ENCODE peak calls at places on chromosomes 7 and 10, in ten cellular contexts. J, M, P, Y, K, X, W, H, B and N are unnamed samples. For H3K9me3, the result is how much of the 10 kb centered on the place peaks cover.

GRCh38 chr10:1572519-1573333 is 164.6 kb downstream of the ADARB2 start:
- DNase-seq in J (no peak), X (no peak), P (no peak), W (no peak), H (no peak), Y (no peak), M (no peak), B (no peak), K (no peak), N (peak)

GRCh38 chr10:63494951-63495350 is 26.2 kb upstream of the REEP3 start:
- DNase-seq in H (peak), K (no peak), P (no peak), W (no peak), X (no peak), B (no peak), J (no peak), Y (no peak), M (no peak), N (no peak)

GRCh38 chr7:7956531-7957221 is 11.9 kb upstream of the GLCCI1 start:
- DNase-seq in P (no peak), B (peak), H (no peak), M (no peak), J (no peak), Y (peak), W (peak), K (no peak), X (no peak), N (no peak)

GRCh38 chr10:131574707-131575430 is 263.3 kb upstream of the TCERG1L start:
- DNase-seq in B (no peak), W (no peak), M (no peak), X (peak), P (no peak), H (no peak), K (no peak), Y (no peak), J (no peak), N (no peak)

GRCh38 chr7:108529341-108529740 is 3.4 kb upstream of the PNPLA8 start:
- DNase-seq in P (no peak), M (no peak), J (no peak), X (no peak), K (no peak), B (no peak), W (no peak), Y (no peak), H (peak), N (no peak)

GRCh38 chr7:5766321-5766761 is 15.1 kb downstream of the RNF216 start:
- DNase-seq in H (no peak), K (no peak), X (no peak), W (no peak), M (peak), B (peak), P (peak), Y (no peak), J (no peak), N (no peak)

GRCh38 chr10:128322950-128323349 is 196.7 kb upstream of the MKI67 start:
- DNase-seq in K (no peak), Y (no peak), X (no peak), H (no peak), M (no peak), W (no peak), B (no peak), J (no peak), P (no peak), N (no peak)

GRCh38 chr10:32315426-32315825 is 31.5 kb downstream of the EPC1 start:
- DNase-seq in X (no peak), P (no peak), J (no peak), Y (no peak), B (no peak), M (no peak), H (no peak), W (no peak), K (no peak), N (no peak)

GRCh38 chr7:22281481-22281880 is 75.5 kb downstream of the RAPGEF5 start:
- DNase-seq in M (no peak), Y (no peak), W (no peak), P (no peak), H (no peak), J (no peak), K (no peak), X (no peak), B (no peak), N (no peak)

GRCh38 chr10:2949948-2950354 is 117.4 kb upstream of the PFKP start:
- DNase-seq in P (no peak), X (no peak), W (no peak), B (peak), Y (peak), M (no peak), K (no peak), H (no peak), J (no peak), N (peak)

GRCh38 chr10:17216217-17216900 is 11.7 kb upstream of the VIM start:
- DNase-seq in B (peak), Y (peak), X (no peak), P (peak), W (peak), M (no peak), J (no peak), K (peak), H (no peak), N (no peak)

GRCh38 chr10:43260911-43261577 is 5.8 kb downstream of the RASGEF1A start:
- DNase-seq in X (no peak), H (no peak), J (no peak), M (no peak), K (no peak), P (no peak), Y (no peak), B (no peak), W (no peak), N (no peak)

GRCh38 chr7:139389774-139390173 is 30.1 kb downstream of the LUC7L2 start:
- DNase-seq in K (no peak), Y (no peak), H (no peak), B (no peak), J (no peak), P (no peak), X (no peak), M (no peak), W (no peak), N (no peak)

GRCh38 chr7:151229249-151229648 is 2.2 kb upstream of the ABCF2 start:
- DNase-seq in B (no peak), X (no peak), Y (no peak), W (no peak), P (no peak), M (no peak), J (no peak), H (no peak), K (no peak), N (no peak)

GRCh38 chr10:16751244-16751643 is 66.0 kb downstream of the RSU1 start:
- DNase-seq in K (no peak), Y (no peak), J (no peak), P (no peak), W (no peak), X (no peak), M (no peak), B (no peak), H (no peak), N (no peak)

GRCh38 chr7:116902811-116903210 is 40.4 kb downstream of the CAPZA2 start:
- DNase-seq in P (no peak), W (no peak), H (no peak), Y (no peak), M (no peak), B (no peak), K (no peak), X (no peak), J (no peak), N (no peak)

GRCh38 chr7:125506331-125506730 is 576.7 kb upstream of the POT1 start:
- DNase-seq in X (no peak), Y (no peak), K (no peak), B (no peak), H (no peak), P (no peak), W (no peak), M (no peak), J (no peak), N (no peak)

DNA sequence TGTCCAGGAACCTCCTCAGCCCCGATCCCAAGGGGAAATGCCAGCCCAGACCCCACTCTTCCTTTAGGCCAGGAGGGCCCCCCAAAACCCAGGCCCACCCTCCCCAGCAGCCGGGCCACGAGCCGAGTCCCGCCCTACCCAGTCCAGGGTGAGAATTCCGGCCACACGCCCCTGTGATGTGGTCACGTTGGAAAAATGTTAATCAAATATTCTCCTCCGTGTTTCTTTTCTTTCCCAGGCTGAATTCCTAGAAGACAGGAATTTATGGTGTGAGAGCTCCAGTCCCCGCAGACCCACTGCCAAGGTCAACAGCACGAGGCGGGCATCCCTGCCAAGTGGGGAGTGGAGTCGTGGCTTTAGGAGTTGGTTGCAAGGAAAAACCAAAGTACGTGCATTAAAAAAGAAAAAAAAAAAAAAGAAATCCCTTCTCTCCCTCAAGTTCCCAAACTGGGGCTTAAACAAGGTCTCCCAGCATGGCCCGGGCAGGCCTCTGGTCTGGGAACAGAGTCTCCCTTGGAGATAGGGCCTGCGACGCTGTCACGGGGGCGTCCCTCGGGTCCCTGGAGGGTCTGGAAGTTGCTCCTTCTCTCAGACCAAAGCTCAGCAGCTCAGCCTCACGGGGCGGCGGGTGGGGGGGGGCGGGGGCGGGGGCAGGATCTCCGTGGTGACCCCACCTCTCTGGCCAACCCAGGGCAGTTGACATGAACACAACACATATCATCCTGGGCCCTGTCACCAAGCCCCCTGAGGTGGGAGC is 28.1 kb upstream of the ELN start:
- DNase-seq in B (peak), Y (no peak), X (peak), W (no peak), K (no peak), P (peak), M (peak), H (no peak), J (peak), N (no peak)
- H3K9me3 ChIP-seq in B (under half), Y (under half), X (under half), W (under half), K (under half), P (under half), M (under half), H (under half), J (under half), N (under half)

GRCh38 chr7:100093054-100093453 is 4.3 kb downstream of the COPS6 start:
- DNase-seq in Y (no peak), H (no peak), X (no peak), B (no peak), J (no peak), K (no peak), P (no peak), W (no peak), M (no peak), N (no peak)

GRCh38 chr7:100093498-100093897 is 4.7 kb downstream of the COPS6 start:
- DNase-seq in Y (no peak), J (no peak), K (no peak), P (no peak), W (no peak), B (no peak), X (no peak), M (no peak), H (no peak), N (no peak)

GRCh38 chr7:100095289-100095688 is 5.9 kb downstream of the MCM7 start:
- DNase-seq in J (no peak), Y (no peak), W (no peak), B (no peak), P (no peak), K (no peak), M (no peak), H (no peak), X (no peak), N (no peak)

GRCh38 chr7:100095704-100096103 is 5.5 kb downstream of the MCM7 start:
- DNase-seq in K (no peak), X (no peak), B (no peak), W (no peak), M (no peak), J (no peak), P (no peak), H (no peak), Y (no peak), N (no peak)

GRCh38 chr7:100093925-100094486 is 5.2 kb downstream of the COPS6 start:
- DNase-seq in M (no peak), H (no peak), Y (no peak), K (no peak), X (no peak), B (no peak), P (no peak), W (no peak), J (no peak), N (no peak)
- H3K27ac ChIP-seq in M (no peak), H (peak), Y (no peak), K (no peak), X (peak), B (no peak), P (no peak), W (no peak), J (no peak), N (no peak)

GRCh38 chr10:102985811-102986210 is 67.7 kb downstream of the CNNM2 start:
- DNase-seq in K (no peak), W (no peak), B (no peak), J (no peak), H (no peak), P (no peak), Y (peak), X (no peak), M (no peak), N (no peak)
- H3K9me3 ChIP-seq in K (under half), W (under half), B (under half), J (under half), H (under half), P (under half), Y (under half), X (under half), M (under half), N (under half)

GRCh38 chr7:824106-824505 is 8.2 kb upstream of the SUN1 start:
- DNase-seq in K (no peak), X (no peak), B (no peak), Y (no peak), P (no peak), W (no peak), H (no peak), J (no peak), M (no peak), N (peak)
- H3K27ac ChIP-seq in K (no peak), X (peak), B (no peak), Y (no peak), P (peak), W (peak), H (no peak), J (peak), M (no peak), N (no peak)

GRCh38 chr10:52314822-52315552 is 906 bp downstream of the DKK1 start:
- DNase-seq in H (peak), K (no peak), W (no peak), J (no peak), B (peak), Y (peak), P (peak), M (no peak), X (no peak), N (no peak)
- H3K9me3 ChIP-seq in H (under half), K (under half), W (under half), J (under half), B (under half), Y (under half), P (under half), M (under half), X (under half), N (under half)

DNA sequence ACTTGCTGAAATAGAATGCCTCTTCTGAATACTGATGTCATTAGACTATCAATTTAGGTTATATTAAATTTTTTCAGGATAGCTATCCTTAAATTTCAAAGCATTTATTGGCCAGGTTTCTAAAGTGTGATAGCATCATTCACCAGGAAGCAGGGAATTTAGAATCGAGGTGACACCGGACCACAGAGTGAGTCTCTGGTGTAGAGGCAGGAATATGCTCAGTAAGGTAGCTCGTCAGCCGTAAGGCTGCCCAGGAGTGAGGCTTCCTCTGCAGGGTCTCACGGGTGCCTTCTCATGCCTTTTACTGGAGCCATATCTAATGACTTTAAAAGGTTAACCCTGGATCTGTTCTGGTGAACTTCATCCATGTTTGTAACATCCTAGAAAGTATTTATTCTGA is 170.8 kb upstream of the KLF14 start:
- DNase-seq in J (no peak), Y (no peak), M (no peak), H (no peak), W (no peak), P (no peak), X (no peak), K (no peak), B (peak), N (no peak)
- H3K27ac ChIP-seq in J (peak), Y (peak), M (peak), H (no peak), W (peak), P (no peak), X (peak), K (no peak), B (peak), N (peak)

DNA sequence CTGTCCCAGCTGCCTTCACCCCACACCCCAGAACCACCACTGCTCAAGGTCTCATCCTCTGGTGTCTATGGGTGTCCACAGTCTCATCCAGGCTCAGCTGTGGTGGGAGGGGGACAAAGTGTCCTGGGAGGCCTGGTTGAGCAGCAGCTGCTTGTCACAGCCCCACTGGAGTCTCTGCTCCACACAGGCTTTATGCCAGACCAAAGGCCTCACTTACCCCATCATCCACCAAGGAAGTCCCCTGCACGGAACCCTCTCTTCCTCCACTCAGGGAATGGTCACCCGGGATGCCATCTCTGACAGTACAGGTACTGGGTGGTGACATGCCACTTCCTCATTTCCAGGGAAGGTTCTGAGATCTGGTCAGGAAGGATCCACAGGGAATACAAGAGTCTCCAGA is 925.4 kb upstream of the ZNF722 start:
- DNase-seq in P (no peak), M (no peak), X (no peak), J (no peak), K (no peak), B (no peak), H (no peak), Y (no peak), W (no peak), N (no peak)
- H3K9me3 ChIP-seq in P (under half), M (under half), X (under half), J (under half), K (under half), B (under half), H (half or more), Y (half or more), W (under half), N (under half)

DNA sequence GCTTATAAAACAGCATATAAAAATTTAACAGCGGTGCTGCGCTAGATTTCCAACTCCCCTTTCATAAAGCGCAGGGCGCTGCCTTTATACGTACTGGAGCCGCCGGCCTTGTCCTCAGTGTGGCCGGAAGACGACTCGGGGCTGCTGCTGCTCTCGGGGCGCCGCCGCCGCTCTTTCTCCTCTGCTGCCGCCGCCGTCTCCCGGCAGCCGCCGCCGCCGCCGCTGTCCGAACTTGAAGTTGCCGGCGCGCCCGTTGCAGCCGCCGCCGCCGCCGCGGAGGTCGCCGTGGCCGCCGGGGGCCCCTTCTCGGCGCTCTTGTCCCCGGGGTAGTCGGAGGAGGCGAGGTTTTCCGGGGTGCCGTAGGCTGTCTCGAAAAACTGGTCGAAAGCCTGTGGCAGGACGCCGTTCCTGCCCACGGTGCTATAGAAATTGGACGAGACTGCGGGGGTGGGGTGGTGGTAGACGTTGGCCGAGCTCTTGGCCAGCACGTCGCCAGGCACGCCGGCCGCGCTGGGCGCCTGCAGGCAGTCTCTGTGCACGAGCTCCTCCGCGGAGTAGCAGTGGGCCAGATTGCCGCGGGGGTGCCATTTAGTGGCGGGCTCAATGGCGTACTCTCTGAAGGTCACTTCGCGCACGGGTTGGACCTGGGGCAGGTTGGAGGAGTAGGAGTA is 555 bp downstream of the HOXA11 start:
- DNase-seq in J (no peak), P (no peak), H (peak), K (no peak), Y (peak), B (peak), W (no peak), M (peak), X (no peak), N (peak)
- H3K27ac ChIP-seq in J (no peak), P (no peak), H (no peak), K (no peak), Y (no peak), B (no peak), W (no peak), M (no peak), X (no peak), N (peak)

DNA sequence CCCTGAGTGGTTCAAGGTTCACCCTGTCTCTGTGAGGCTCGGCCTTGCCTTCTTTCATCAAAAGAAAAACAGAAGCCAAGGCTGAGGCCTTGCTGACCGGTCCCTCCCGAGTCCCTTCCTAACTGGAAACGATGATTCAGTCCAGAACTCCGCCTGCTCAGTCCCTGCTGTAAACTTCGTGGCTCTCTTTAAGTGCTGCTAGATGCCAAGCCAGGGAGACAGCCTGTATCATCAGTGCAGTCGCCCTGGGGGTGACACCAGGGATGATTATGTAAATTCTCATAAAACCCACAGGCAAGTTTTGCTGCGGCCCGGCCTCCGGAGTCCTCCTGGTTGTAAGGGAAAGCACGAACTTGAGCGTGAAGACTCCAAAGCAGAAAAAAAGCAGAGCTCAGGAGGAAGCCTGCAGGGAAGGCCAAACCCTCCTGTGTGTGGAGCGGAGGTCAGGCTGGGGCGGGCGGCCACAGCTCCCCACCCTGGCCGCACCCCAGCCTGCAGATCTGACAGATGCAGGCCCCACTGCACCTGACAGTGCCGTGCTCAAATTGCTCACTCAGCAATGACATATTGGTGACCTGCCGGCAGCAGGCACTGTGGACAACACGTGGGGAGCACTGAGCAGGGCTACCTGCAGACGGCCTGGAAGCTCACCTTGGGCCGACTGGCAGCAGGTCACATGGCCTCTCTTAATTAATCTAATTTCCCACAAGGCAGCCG is 123.4 kb downstream of the DYNC2I1 start:
- DNase-seq in M (peak), W (no peak), H (no peak), J (no peak), P (no peak), X (peak), B (no peak), Y (no peak), K (no peak), N (peak)
- H3K9me3 ChIP-seq in M (under half), W (under half), H (under half), J (under half), P (under half), X (under half), B (under half), Y (under half), K (under half), N (under half)

GRCh38 chr7:69445549-69445948 is 152.7 kb upstream of the AUTS2 start:
- DNase-seq in M (no peak), P (no peak), J (no peak), H (no peak), Y (no peak), B (no peak), X (no peak), W (no peak), K (no peak), N (no peak)
- H3K27ac ChIP-seq in M (no peak), P (no peak), J (no peak), H (no peak), Y (no peak), B (no peak), X (no peak), W (no peak), K (no peak), N (no peak)